ENCODE peak calls at places on chromosomes 13 and 19, in five cellular contexts. X is IMR-90, O is esophagus squamous epithelium, Q is testis, F is suprapubic skin. V is an unnamed sample.

GRCh38 chr13:35994131-35994966 is 136.8 kb downstream of the DCLK1 start:
- DNase-seq in X (peak), O (no peak), Q (peak), F (no peak), V (no peak)

GRCh38 chr19:45824041-45824471 is 8.9 kb upstream of the RSPH6A start:
- DNase-seq in X (no peak), O (no peak), Q (no peak), F (no peak), V (no peak)

GRCh38 chr19:33401683-33402420 is 28.3 kb downstream of the CEBPG start:
- DNase-seq in X (no peak), O (no peak), Q (no peak), F (peak), V (no peak)

GRCh38 chr19:33639034-33639681 is 17.4 kb downstream of the CHST8 start:
- DNase-seq in X (no peak), O (no peak), Q (no peak), F (peak), V (no peak)

GRCh38 chr13:25911020-25911419 is 140.8 kb downstream of the SHISA2 start:
- DNase-seq in X (no peak), O (no peak), Q (no peak), F (no peak), V (no peak)

GRCh38 chr13:112073245-112074138 is 6.5 kb downstream of the SOX1 start:
- DNase-seq in X (no peak), O (no peak), Q (no peak), F (no peak), V (no peak)

GRCh38 chr19:16371540-16371986 is 46.9 kb downstream of the KLF2 start:
- DNase-seq in X (no peak), O (peak), Q (peak), F (no peak), V (peak)

GRCh38 chr13:79735228-79735627 is 254.3 kb downstream of the NDFIP2 start:
- DNase-seq in X (peak), O (no peak), Q (no peak), F (no peak), V (no peak)

GRCh38 chr19:48806518-48806817 is 4.4 kb downstream of the BCAT2 start:
- DNase-seq in X (no peak), O (no peak), Q (no peak), F (no peak), V (no peak)

GRCh38 chr19:35349614-35350521 is 2.2 kb downstream of the FFAR1 start:
- DNase-seq in X (no peak), O (no peak), Q (no peak), F (peak), V (no peak)

GRCh38 chr13:113631341-113632095 is 26.5 kb downstream of the ATP4B start:
- DNase-seq in X (no peak), O (no peak), Q (no peak), F (peak), V (no peak)

GRCh38 chr13:98941118-98941517 is 36.7 kb downstream of the DOCK9 start:
- DNase-seq in X (no peak), O (no peak), Q (no peak), F (no peak), V (no peak)

GRCh38 chr13:48501705-48502104 is 31.2 kb downstream of the RCBTB2 start:
- DNase-seq in X (peak), O (no peak), Q (no peak), F (no peak), V (no peak)

GRCh38 chr19:1768248-1768647 is 14.9 kb downstream of the ONECUT3 start:
- DNase-seq in X (no peak), O (no peak), Q (no peak), F (no peak), V (peak)
- TF ChIP-seq CTCF in X (peak), O (peak), Q (no peak), F (no peak), V (peak)

GRCh38 chr19:867301-867793 is 7.9 kb downstream of the CFD start:
- DNase-seq in X (no peak), O (no peak), Q (no peak), F (no peak), V (no peak)
- TF ChIP-seq POLR2A in X (no peak), O (no peak), Q (no peak), F (no peak), V (no peak)

GRCh38 chr19:5873617-5874199 is 3.4 kb upstream of the FUT5 start:
- DNase-seq in X (no peak), O (no peak), Q (no peak), F (no peak), V (no peak)
- TF ChIP-seq CTCF in X (no peak), O (no peak), Q (no peak), F (no peak), V (no peak)

DNA sequence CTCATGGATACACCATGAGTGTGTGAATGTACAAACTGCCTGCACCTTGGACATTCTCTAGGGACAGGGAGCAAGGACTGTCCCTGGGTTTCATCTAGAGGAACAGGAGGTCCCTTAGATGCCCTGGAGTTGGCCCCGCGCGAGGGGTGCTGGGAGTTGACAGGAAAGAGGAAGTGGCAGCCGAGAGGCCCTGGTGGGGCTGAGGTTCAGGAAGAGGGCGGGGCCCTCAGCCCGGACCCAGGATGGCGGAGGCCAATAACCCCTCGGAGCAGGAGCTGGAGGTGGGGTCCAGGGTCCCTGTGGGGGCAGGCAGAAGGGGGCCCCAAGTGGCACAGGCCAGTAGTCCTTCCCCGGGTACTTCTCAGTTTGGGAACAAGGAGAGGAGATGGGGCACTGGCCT is 6.9 kb downstream of the PKN1 start:
- DNase-seq in X (no peak), O (peak), Q (peak), F (no peak), V (peak)
- TF ChIP-seq POLR2A in X (no peak), O (no peak), Q (no peak), F (no peak), V (no peak)

DNA sequence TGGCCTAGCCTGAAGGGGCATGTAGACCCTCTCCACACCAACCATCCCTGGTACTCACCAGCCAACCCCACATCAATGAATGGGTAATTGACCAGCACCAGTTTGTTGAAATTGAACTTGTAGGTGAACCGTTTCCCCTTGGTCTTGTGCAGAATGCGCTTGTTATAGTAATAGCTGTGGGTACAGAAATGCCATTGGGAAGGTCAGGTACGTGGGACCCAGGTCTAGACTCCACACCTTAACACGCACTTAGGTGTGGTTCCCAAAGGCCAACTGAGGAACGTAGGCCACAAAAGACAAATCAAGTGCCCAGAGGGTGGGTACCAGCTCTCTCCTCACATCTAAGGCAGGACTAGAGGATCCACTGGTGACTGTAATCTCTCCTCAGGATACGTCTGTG is 5.2 kb downstream of the ERF start:
- DNase-seq in X (no peak), O (no peak), Q (no peak), F (no peak), V (no peak)
- TF ChIP-seq CTCF in X (no peak), O (no peak), Q (no peak), F (no peak), V (no peak)

GRCh38 chr19:4084547-4084877 is 17.8 kb upstream of the ZBTB7A start:
- DNase-seq in X (no peak), O (no peak), Q (no peak), F (no peak), V (no peak)
- TF ChIP-seq POLR2A in X (no peak), O (no peak), Q (no peak), F (no peak), V (no peak)

DNA sequence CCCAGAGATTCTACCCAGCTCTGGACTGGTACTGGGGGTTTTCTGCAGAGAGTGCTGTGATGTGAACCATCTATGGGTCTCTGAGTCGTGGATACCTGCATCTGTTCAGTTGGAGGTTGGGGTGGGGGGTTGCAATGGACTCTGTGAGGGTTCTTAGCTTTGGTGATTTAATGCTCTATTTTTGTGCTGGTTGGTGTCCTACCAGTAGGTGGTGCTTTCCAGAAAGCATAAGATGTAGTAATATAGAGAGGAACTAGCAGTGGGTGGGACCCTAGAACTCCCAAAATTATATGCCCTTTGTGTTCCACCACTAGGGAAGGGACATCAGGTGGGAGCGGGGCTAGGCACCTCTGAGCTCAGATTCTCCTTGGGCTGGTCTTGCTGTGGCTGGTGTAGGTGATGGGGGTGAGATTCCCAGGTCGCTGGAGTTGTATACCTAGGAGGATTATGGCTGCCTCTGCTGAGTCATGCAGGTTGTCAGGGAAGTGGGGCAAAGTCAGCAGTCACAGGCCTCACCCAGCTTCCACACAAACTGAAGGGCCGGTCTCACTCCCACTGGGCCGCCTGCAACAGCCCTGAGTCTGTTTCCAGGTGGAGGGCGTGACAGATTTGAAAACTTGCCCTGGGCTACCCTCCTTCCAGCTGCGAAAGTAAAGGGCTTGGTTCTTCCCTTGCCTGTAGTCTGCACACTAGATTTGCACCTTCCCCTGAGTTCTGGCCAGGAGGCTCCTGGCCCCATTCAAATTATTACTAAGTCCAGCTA is 573.0 kb upstream of the SLITRK1 start:
- DNase-seq in X (no peak), O (no peak), Q (no peak), F (no peak), V (peak)
- TF ChIP-seq CTCF in X (no peak), O (peak), Q (no peak), F (no peak), V (peak)

DNA sequence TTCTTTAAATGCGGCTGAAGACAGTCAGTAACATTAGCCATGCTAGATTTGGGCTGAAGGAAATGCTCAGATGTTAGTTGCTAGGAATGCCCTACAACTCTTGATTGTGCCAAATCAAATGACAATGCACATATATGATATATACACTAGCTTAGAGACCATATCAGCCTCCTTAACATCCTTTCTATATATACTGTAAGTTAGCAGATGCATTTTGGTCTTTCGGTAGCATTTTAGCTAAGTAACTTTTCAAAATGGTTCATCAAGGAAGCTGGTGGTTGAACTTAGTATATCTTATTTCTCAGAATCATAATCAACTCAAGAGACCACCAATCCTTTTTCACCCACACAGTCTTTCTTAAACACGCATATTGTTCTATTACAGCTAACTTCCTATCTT is 14.1 kb upstream of the ENOX1 start:
- DNase-seq in X (no peak), O (no peak), Q (no peak), F (no peak), V (no peak)
- TF ChIP-seq POLR2A in X (no peak), O (no peak), Q (no peak), F (no peak), V (no peak)